ENCODE peak calls at places on chromosomes 12 and 14, in six cellular contexts. A, F, S, H, Z and T are unnamed samples.

GRCh38 chr14:104428333-104428851 is 151.2 kb upstream of the C14orf180 start:
- DNase-seq in Z (no peak), F (no peak), H (peak; percentile 18), A (no peak), S (no peak), T (no peak)

GRCh38 chr12:115522010-115522409 is 755.5 kb downstream of the MED13L start:
- DNase-seq in S (no peak), F (no peak), A (no peak), H (no peak), Z (no peak), T (no peak)

GRCh38 chr14:54760866-54761265 is 141.8 kb downstream of the GCH1 start:
- DNase-seq in A (no peak), Z (no peak), F (no peak), H (no peak), S (no peak), T (no peak)

GRCh38 chr14:69547701-69548348 is 26.8 kb downstream of the CCDC177 start:
- DNase-seq in H (peak; percentile 90), F (no peak), S (peak; percentile 87), A (peak; percentile 53), Z (no peak), T (no peak)

GRCh38 chr12:31536672-31537071 is 54.3 kb downstream of the DENND5B start:
- DNase-seq in F (no peak), Z (no peak), H (no peak), S (no peak), A (no peak), T (no peak)

GRCh38 chr12:132078190-132078589 is 65.9 kb downstream of the DDX51 start:
- DNase-seq in A (peak; percentile 85), F (peak; percentile 96), H (no peak), Z (no peak), S (no peak), T (no peak)

GRCh38 chr12:8905546-8905945 is 8.8 kb upstream of the PHC1 start:
- DNase-seq in A (no peak), S (peak; percentile 27), Z (no peak), F (no peak), H (peak; percentile 68), T (no peak)

GRCh38 chr12:49923035-49923644 is 19.4 kb upstream of the FAIM2 start:
- DNase-seq in Z (no peak), S (no peak), H (peak; percentile 21), A (no peak), F (no peak), T (no peak)

GRCh38 chr14:91892918-91893527 is 25.7 kb upstream of the TC2N start:
- DNase-seq in A (no peak), S (peak; percentile 71), H (peak; percentile 63), Z (peak; percentile 20), F (no peak), T (peak; percentile 23)

GRCh38 chr14:32602699-32603098 is 273.6 kb downstream of the AKAP6 start:
- DNase-seq in H (no peak), A (no peak), F (no peak), Z (no peak), S (no peak), T (no peak)

GRCh38 chr12:54378791-54379400 is 5.6 kb downstream of the ZNF385A start:
- DNase-seq in H (peak; percentile 87), F (peak; percentile 36), S (peak; percentile 89), A (no peak), Z (peak; percentile 29), T (no peak)

GRCh38 chr12:130438243-130438620 is 100.5 kb downstream of the PIWIL1 start:
- DNase-seq in H (no peak), S (no peak), A (no peak), Z (no peak), F (no peak), T (no peak)

DNA sequence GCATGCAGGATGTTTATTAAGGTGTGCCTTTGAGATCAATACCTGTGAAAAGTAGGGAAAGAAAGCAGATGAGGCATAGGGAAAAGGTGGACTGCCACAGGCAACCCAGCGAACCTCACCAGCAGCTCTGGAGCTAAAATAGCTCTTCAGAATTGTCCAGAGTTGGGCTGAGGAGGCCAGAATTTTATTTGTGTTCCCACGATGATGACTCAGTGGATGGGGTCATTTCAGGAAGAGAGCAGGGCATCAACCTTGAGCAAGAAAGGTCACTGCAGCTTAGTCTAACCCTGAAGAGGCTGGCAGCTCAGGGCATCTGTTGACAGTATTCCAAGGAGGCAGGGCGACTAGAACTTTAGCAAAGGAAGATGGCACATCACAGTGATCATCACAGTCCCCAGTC is 696.1 kb downstream of the DIO2 start:
- DNase-seq in S (no peak), H (no peak), A (no peak), Z (no peak), F (no peak), T (no peak)
- H3K4me2 ChIP-seq in S (peak overlapping the region; percentile 63), H (no peak overlapping the region), A (no peak overlapping the region), Z (no peak overlapping the region), F (no peak overlapping the region), T (no peak overlapping the region)

GRCh38 chr12:106359620-106360399 is 2.3 kb downstream of the POLR3B start:
- DNase-seq in F (no peak), A (no peak), Z (peak; percentile 47), H (no peak), S (no peak), T (no peak)
- H3K4me2 ChIP-seq in F (no peak overlapping the region), A (no peak overlapping the region), Z (peak overlapping the region; percentile 98), H (no peak overlapping the region), S (no peak overlapping the region), T (no peak overlapping the region)

DNA sequence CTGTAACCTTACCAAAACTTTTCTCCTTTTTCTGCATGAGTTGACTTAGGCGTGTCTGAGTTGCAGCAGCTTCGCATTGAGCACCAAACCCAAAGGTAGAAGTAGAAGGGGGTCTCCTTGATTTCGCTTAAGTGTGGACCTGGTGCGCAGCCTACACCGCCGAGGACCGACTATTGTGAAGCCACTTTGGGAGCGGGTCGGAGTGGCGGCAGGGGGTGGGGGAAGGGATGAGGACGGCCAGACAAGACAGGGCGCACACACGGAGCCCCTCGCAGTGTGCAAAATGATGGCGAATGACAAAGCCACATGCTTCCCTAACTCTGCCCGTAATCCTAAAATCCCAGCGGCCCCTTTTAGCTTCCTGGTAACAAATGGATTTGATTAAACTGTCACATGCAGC is 1.1 kb downstream of the LMO3 start:
- DNase-seq in F (no peak), A (no peak), H (no peak), S (peak; percentile 50), Z (no peak), T (no peak)
- H3K4me2 ChIP-seq in F (peak overlapping the region; percentile 21), A (peak overlapping the region; percentile 44), H (peak overlapping the region; percentile 91), S (peak overlapping the region; percentile 96), Z (no peak overlapping the region), T (no peak overlapping the region)

DNA sequence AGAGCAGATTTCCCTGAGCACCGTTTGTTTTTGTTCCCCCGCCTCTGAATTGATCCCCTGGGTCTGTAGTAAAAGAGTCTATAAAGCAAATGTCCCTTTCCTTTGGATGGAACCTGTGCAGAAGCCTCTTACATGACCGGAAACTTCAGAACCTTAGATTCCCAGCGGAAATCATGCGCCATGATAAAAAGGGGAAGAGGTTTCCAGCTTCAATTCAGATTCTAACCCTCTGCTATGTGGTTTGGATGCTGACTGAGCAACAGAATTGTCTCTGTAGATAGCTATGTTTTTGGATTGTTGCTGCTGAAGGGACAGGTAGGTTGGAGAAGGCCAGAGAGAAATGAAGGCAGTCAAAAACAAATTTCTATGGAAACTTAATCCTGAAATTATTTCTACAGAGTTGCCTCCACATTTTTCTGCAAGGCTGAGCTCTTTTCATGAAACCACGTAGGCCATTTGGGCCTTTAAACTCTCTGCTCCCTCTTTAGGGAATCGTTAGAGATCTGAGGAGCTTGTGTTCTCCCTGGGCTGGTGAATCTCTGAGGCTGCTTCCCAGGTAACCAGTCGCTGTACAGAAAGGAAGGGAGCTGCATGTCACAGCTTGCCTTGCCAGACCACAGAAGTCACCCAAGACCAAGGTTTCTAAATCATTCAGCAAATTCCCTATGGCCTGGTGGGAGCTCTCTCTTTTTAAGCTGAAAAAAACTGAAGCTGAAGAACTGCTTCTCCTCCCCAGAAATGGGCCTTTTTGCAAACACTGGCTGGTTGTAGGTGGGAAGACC is 28.7 kb upstream of the OR10P1 start:
- DNase-seq in Z (no peak), S (no peak), H (no peak), F (no peak), A (no peak), T (no peak)
- H3K4me2 ChIP-seq in Z (no peak overlapping the region), S (no peak overlapping the region), H (no peak overlapping the region), F (no peak overlapping the region), A (no peak overlapping the region), T (no peak overlapping the region)

DNA sequence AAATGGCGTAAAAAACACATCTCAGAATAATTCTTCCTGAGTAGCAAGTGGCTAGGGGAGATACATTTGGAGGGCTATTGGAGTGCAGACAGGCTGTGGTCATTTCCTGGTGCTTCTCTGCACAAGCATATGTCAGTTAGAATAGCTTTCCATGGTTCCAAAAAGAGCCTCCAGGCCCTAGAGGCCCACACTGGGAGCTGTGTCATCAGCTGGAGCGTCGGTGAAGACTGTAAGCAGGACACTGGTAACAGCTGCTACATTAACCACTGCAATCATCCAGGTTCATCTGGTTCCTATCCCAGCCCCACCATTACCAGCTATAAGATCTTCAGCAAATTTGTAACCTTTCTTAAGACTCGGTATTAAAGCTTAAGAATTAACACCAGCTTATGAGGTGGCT is 31.7 kb upstream of the APPL2 start:
- DNase-seq in Z (no peak), S (no peak), F (no peak), A (no peak), H (no peak), T (no peak)
- H3K4me2 ChIP-seq in Z (no peak overlapping the region), S (no peak overlapping the region), F (no peak overlapping the region), A (no peak overlapping the region), H (no peak overlapping the region), T (no peak overlapping the region)

DNA sequence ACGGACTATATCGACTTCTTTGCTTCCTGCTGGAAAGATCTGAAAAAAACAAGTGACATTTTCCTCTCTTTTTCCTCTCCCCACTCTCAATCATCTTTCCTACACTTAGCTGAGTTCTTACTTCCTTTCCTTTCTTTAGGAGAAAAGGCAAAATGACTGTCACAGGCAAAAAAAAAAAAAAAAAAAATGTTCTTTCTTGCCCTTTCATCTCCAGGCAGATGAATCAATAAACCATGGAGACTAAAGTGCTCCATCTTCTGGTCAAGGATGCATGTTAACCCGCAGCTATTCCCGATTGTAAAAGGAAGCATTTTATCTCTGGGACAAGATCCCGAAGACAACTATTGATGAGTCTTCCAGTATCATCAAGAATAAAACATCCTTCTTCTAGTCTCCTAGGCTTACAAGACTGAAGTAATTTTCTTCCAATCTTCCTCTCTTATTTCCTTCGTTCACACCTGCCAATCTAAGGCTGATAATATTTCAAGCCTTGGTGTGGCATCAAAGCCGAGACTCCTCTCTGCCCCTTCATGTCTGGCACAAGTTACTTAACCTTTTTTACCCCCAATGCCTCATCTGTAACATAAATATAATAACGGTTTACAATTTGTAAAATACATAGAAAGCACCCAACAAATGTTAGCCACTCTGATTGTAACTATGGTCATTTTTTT is 94.2 kb upstream of the PLEKHG7 start:
- DNase-seq in A (peak; percentile 50), F (peak; percentile 62), Z (peak; percentile 25), S (peak; percentile 48), H (no peak), T (peak; percentile 33)
- H3K4me2 ChIP-seq in A (no peak overlapping the region), F (peak overlapping the region; percentile 60), Z (no peak overlapping the region), S (no peak overlapping the region), H (no peak overlapping the region), T (peak overlapping the region; percentile 42)